ENCODE peak calls at places on chromosome 16, in four cellular contexts. One of them, this sample, is unnamed.

GRCh38 chr16:22177968-22178934 is 15.9 kb downstream of the SDR42E2 start:
- DNase-seq in mammary epithelial cell: no peak
- DNase-seq in hepatocyte: no peak
- DNase-seq in PC-3: no peak
- DNase-seq in this sample: no peak

GRCh38 chr16:3027488-3027795 is 3.6 kb downstream of the THOC6 start:
- DNase-seq in mammary epithelial cell: no peak
- DNase-seq in hepatocyte: no peak
- DNase-seq in PC-3: no peak
- DNase-seq in this sample: no peak

GRCh38 chr16:30715777-30716445 is 16.9 kb downstream of the SRCAP start:
- DNase-seq in mammary epithelial cell: peak; percentile 42
- DNase-seq in hepatocyte: no peak
- DNase-seq in PC-3: peak; percentile 25
- DNase-seq in this sample: peak; percentile 72

GRCh38 chr16:9176547-9177418 is 85.3 kb downstream of the HAPSTR1 start:
- DNase-seq in mammary epithelial cell: no peak
- DNase-seq in hepatocyte: no peak
- DNase-seq in PC-3: no peak
- DNase-seq in this sample: no peak

GRCh38 chr16:14325921-14326401 is 254.8 kb downstream of the MRTFB start:
- DNase-seq in mammary epithelial cell: no peak
- DNase-seq in hepatocyte: no peak
- DNase-seq in PC-3: no peak
- DNase-seq in this sample: peak; percentile 95

GRCh38 chr16:54487933-54488332 is 201.3 kb upstream of the IRX3 start:
- DNase-seq in mammary epithelial cell: no peak
- DNase-seq in hepatocyte: no peak
- DNase-seq in PC-3: no peak
- DNase-seq in this sample: no peak

GRCh38 chr16:31286421-31287032 is 26.8 kb downstream of the ITGAM start:
- DNase-seq in mammary epithelial cell: no peak
- DNase-seq in hepatocyte: no peak
- DNase-seq in PC-3: no peak
- DNase-seq in this sample: no peak

GRCh38 chr16:10992112-10992511 is 47.7 kb downstream of the CLEC16A start:
- DNase-seq in mammary epithelial cell: no peak
- DNase-seq in hepatocyte: no peak
- DNase-seq in PC-3: no peak
- DNase-seq in this sample: no peak

GRCh38 chr16:70396209-70396904 is 42.5 kb downstream of the ST3GAL2 start:
- DNase-seq in mammary epithelial cell: no peak
- DNase-seq in hepatocyte: peak; percentile 77
- DNase-seq in PC-3: no peak
- DNase-seq in this sample: peak; percentile 43

GRCh38 chr16:69476920-69477418 is 52.5 kb downstream of the CYB5B start:
- DNase-seq in mammary epithelial cell: peak; percentile 76
- DNase-seq in hepatocyte: peak; percentile 46
- DNase-seq in PC-3: peak; percentile 86
- DNase-seq in this sample: peak; percentile 67

GRCh38 chr16:58198739-58199411 is 969 bp upstream of the CSNK2A2 start:
- DNase-seq in mammary epithelial cell: no peak
- DNase-seq in hepatocyte: no peak
- DNase-seq in PC-3: no peak
- DNase-seq in this sample: no peak

GRCh38 chr16:53773150-53773846 is 69.3 kb downstream of the FTO start:
- DNase-seq in mammary epithelial cell: peak; percentile 72
- DNase-seq in hepatocyte: peak; percentile 81
- DNase-seq in PC-3: peak; percentile 74
- DNase-seq in this sample: peak; percentile 86

GRCh38 chr16:71676236-71676635 is 48.3 kb downstream of the PHLPP2 start:
- DNase-seq in mammary epithelial cell: no peak
- DNase-seq in hepatocyte: no peak
- DNase-seq in PC-3: no peak
- DNase-seq in this sample: no peak

GRCh38 chr16:11621920-11622651 is 35.4 kb upstream of the LITAF start:
- DNase-seq in mammary epithelial cell: no peak
- DNase-seq in hepatocyte: no peak
- DNase-seq in PC-3: no peak
- DNase-seq in this sample: no peak

GRCh38 chr16:23182675-23183485 is at the start of gene SCNN1G:
- DNase-seq in mammary epithelial cell: peak; percentile 12
- DNase-seq in hepatocyte: peak; percentile 16
- DNase-seq in PC-3: no peak
- DNase-seq in this sample: peak; percentile 36

GRCh38 chr16:20023190-20023589 is 50.5 kb downstream of the GPR139 start:
- DNase-seq in mammary epithelial cell: peak; percentile 2
- DNase-seq in hepatocyte: peak; percentile 45
- DNase-seq in PC-3: peak; percentile 41
- DNase-seq in this sample: peak; percentile 49

GRCh38 chr16:30060354-30061194 is 5.0 kb upstream of the ALDOA start:
- DNase-seq in mammary epithelial cell: no peak
- DNase-seq in hepatocyte: no peak
- DNase-seq in PC-3: no peak
- DNase-seq in this sample: no peak

GRCh38 chr16:89473791-89474414 is 16.5 kb downstream of the ANKRD11 start:
- DNase-seq in mammary epithelial cell: peak; percentile 72
- DNase-seq in hepatocyte: no peak
- DNase-seq in PC-3: peak; percentile 50
- DNase-seq in this sample: peak; percentile 31

GRCh38 chr16:55203570-55203969 is 120.4 kb upstream of the IRX6 start:
- DNase-seq in mammary epithelial cell: no peak
- DNase-seq in hepatocyte: no peak
- DNase-seq in PC-3: no peak
- DNase-seq in this sample: no peak

GRCh38 chr16:12067714-12068401 is 91.3 kb downstream of the SNX29 start:
- DNase-seq in mammary epithelial cell: peak; percentile 50
- DNase-seq in hepatocyte: peak; percentile 87
- DNase-seq in PC-3: peak; percentile 74
- DNase-seq in this sample: peak; percentile 81

GRCh38 chr16:29029168-29029994 is 44.5 kb downstream of the LAT start:
- DNase-seq in mammary epithelial cell: peak; percentile 86
- DNase-seq in hepatocyte: peak; percentile 65
- DNase-seq in PC-3: peak; percentile 86
- DNase-seq in this sample: peak; percentile 68

GRCh38 chr16:77539336-77539735 is 104.5 kb upstream of the ADAMTS18 start:
- DNase-seq in mammary epithelial cell: no peak
- DNase-seq in hepatocyte: no peak
- DNase-seq in PC-3: no peak
- DNase-seq in this sample: no peak

GRCh38 chr16:46853713-46854443 is 22.9 kb upstream of the C16orf87 start:
- DNase-seq in mammary epithelial cell: peak; percentile 49
- DNase-seq in hepatocyte: peak; percentile 87
- DNase-seq in PC-3: peak; percentile 66
- DNase-seq in this sample: peak; percentile 79

GRCh38 chr16:9499921-9500593 is 408.6 kb downstream of the HAPSTR1 start:
- DNase-seq in mammary epithelial cell: no peak
- DNase-seq in hepatocyte: no peak
- DNase-seq in PC-3: no peak
- DNase-seq in this sample: peak; percentile 33

GRCh38 chr16:77289331-77289809 is 90.2 kb downstream of the SYCE1L start:
- DNase-seq in mammary epithelial cell: peak; percentile 47
- DNase-seq in hepatocyte: peak; percentile 67
- DNase-seq in PC-3: peak; percentile 51
- DNase-seq in this sample: no peak

GRCh38 chr16:65120811-65121721 is 797 bp downstream of the CDH11 start:
- DNase-seq in mammary epithelial cell: peak; percentile 19
- DNase-seq in hepatocyte: peak; percentile 28
- DNase-seq in PC-3: no peak
- DNase-seq in this sample: peak; percentile 56

GRCh38 chr16:3601614-3602319 is 9.6 kb downstream of the SLX4 start:
- DNase-seq in mammary epithelial cell: no peak
- DNase-seq in hepatocyte: no peak
- DNase-seq in PC-3: no peak
- DNase-seq in this sample: no peak

GRCh38 chr16:31641279-31641678 is 113.6 kb downstream of the AHSP start:
- DNase-seq in mammary epithelial cell: no peak
- DNase-seq in hepatocyte: no peak
- DNase-seq in PC-3: no peak
- DNase-seq in this sample: no peak

DNA sequence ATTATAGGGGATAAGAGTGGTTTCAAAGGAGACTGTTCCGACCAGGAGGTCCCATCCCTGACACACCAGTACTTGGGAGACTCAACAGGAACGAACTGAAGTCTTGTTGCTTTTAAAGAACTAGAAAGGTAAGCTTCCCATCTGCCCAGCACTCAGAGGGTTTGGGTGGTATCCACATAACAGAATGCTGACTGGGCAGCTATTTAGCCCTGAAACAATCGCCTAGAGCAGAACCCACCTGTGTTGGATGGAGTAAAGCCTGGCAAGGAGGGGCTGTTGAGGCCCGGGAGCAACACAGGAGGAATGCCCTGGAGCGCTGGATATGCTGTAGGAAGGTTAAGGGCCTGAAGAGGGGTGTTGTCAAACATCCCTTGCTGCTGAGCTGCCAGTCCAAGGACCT is 254.9 kb downstream of the ZFHX3 start:
- DNase-seq in mammary epithelial cell: no peak
- DNase-seq in hepatocyte: no peak
- DNase-seq in PC-3: no peak
- DNase-seq in this sample: no peak
- TF ChIP-seq EZH2 in mammary epithelial cell: no peak
- TF ChIP-seq EZH2 in hepatocyte: no peak
- TF ChIP-seq EZH2 in PC-3: no peak
- TF ChIP-seq EZH2 in this sample: no peak

GRCh38 chr16:66988197-66988788 is at the start of gene CES4A:
- DNase-seq in mammary epithelial cell: peak; percentile 78
- DNase-seq in hepatocyte: peak; percentile 53
- DNase-seq in PC-3: peak; percentile 39
- DNase-seq in this sample: no peak

GRCh38 chr16:66996324-66996982 is 8.1 kb downstream of the CES4A start:
- DNase-seq in mammary epithelial cell: peak; percentile 66
- DNase-seq in hepatocyte: peak; percentile 71
- DNase-seq in PC-3: peak; percentile 39
- DNase-seq in this sample: no peak

GRCh38 chr16:66996983-66997358 is 8.6 kb downstream of the CES4A start:
- DNase-seq in mammary epithelial cell: no peak
- DNase-seq in hepatocyte: no peak
- DNase-seq in PC-3: no peak
- DNase-seq in this sample: no peak

GRCh38 chr16:66986559-66986958 is 1.8 kb upstream of the CES4A start:
- DNase-seq in mammary epithelial cell: no peak
- DNase-seq in hepatocyte: no peak
- DNase-seq in PC-3: no peak
- DNase-seq in this sample: no peak

DNA sequence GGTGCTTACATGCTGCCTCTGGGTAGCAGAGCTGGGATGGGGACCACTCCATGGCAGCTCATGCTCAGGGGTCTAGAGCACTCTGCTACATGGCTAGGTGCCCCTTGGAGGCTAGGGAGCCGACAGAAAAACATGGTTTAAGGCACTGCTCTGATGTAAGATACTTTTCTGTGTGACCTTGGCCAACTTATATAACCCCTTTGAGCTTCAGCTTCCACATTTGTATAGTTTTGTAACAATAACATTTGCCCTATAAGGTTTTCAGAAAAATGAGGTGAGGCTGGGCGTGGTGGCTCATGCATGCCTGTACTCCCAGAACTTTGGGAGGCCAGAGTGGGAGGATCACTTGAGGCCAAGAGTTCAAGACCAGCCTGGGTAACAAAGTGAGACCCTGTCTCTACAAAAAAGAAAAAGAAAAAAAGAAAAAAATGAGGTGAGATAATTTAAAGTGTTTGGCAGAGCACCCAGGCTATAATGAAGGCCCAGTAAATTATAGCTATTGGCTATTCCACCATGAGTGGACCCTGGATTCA is 3.2 kb downstream of the CES4A start:
- DNase-seq in mammary epithelial cell: no peak
- DNase-seq in hepatocyte: no peak
- DNase-seq in PC-3: no peak
- DNase-seq in this sample: no peak
- H3K4me1 ChIP-seq in mammary epithelial cell: peaks cover 8% of the 10 kb centered on the region
- H3K4me1 ChIP-seq in hepatocyte: peaks cover under 1% of the 10 kb centered on the region
- H3K4me1 ChIP-seq in PC-3: no peaks in the 10 kb centered on the region
- H3K4me1 ChIP-seq in this sample: no peaks in the 10 kb centered on the region

DNA sequence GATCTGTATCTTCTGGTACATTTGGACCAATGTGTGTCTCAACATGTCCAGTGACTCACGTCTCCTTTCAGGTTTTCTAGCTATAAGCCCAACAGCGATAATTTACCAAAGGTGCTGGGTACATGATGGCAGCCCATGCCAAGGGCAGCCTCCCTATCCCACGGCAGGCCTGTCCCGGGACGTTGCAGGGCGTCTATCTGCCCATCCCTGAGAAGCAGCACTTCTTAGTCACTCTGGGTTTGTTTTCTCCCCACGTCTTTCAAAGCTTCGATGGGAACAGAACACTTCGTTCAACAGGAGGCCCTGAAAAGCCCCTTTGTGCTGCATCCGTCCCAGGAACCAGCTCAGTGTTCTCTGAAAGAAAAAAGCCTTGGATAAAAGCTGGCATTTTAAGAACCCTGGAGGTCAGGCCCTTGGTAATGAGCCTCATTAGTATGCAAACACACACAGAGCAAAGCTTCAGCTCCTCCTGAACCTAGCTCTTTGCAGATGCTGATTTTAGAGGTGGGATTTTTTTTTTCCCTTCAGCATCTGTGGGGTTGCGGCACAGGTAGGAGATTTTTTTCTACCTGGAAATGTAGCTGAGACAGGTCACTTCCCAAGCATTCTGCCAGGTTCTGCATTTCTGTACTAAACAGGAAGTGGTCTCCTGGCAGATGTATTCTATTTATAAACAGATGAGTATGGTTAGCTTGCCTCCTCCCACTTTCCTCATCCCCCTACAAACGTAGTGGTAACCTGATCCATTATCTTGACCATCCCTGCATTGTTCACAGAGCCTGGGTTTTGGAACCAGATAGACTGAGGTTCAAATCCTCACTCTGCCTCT is 17.5 kb upstream of the MT4 start:
- DNase-seq in mammary epithelial cell: peak; percentile 82
- DNase-seq in hepatocyte: peak; percentile 10
- DNase-seq in PC-3: peak; percentile 50
- DNase-seq in this sample: no peak
- TF ChIP-seq EZH2 in mammary epithelial cell: no peak
- TF ChIP-seq EZH2 in hepatocyte: no peak
- TF ChIP-seq EZH2 in PC-3: no peak
- TF ChIP-seq EZH2 in this sample: no peak

DNA sequence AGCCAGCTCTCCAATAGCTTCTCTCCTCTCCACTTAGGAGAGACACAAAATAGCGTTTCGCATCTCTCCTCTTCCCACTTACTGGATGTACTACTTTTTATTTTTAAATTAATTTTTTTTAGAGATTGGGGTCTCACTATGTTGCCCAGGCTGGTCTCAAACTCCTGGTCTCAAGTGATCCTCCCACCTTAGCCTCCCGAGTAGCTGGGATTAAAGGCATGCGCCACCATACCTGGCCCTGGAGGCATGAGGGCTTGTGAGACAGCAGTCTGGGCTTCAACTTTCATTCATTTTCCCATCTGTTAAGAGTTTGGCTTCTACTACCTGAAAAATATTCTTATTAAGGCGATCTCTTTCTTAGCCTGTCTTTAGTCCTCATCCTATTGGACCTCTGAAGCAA is 18.3 kb downstream of the SLC7A6OS start:
- DNase-seq in mammary epithelial cell: no peak
- DNase-seq in hepatocyte: no peak
- DNase-seq in PC-3: no peak
- DNase-seq in this sample: no peak
- H3K4me1 ChIP-seq in mammary epithelial cell: peaks cover 10% of the 10 kb centered on the region
- H3K4me1 ChIP-seq in hepatocyte: no peaks in the 10 kb centered on the region
- H3K4me1 ChIP-seq in PC-3: peaks cover 16% of the 10 kb centered on the region
- H3K4me1 ChIP-seq in this sample: peaks cover 17% of the 10 kb centered on the region

This sample was measured in A673.